ENCODE peak calls at places on chromosomes 1 and 21, in five cellular contexts. V is AG09319, A is breast epithelium, M is adrenal gland, W is ovary. F is an unnamed sample.

GRCh38 chr1:56356376-56356775 is 223.0 kb downstream of the PLPP3 start:
- DNase-seq in M (no peak), W (no peak), V (no peak), A (no peak), F (no peak)

GRCh38 chr1:54407957-54408700 is 1.9 kb upstream of the SSBP3 start:
- DNase-seq in A (peak; percentile 59), W (peak; percentile 51), M (peak; percentile 78), V (no peak), F (no peak)

GRCh38 chr1:4380564-4381168 is 273.7 kb upstream of the AJAP1 start:
- DNase-seq in V (no peak), W (no peak), M (no peak), A (no peak), F (no peak)

GRCh38 chr1:3909615-3910014 is 9.5 kb upstream of the C1orf174 start:
- DNase-seq in M (no peak), A (no peak), V (no peak), W (no peak), F (no peak)

GRCh38 chr1:166924829-166925541 is 48.9 kb upstream of the TADA1 start:
- DNase-seq in A (no peak), W (no peak), M (no peak), V (no peak), F (no peak)

GRCh38 chr1:3463891-3464648 is 9.6 kb downstream of the ARHGEF16 start:
- DNase-seq in W (no peak), A (no peak), M (no peak), V (no peak), F (no peak)

GRCh38 chr1:92476071-92476607 is 10.6 kb downstream of the GFI1 start:
- DNase-seq in V (no peak), A (no peak), W (no peak), M (no peak), F (no peak)

GRCh38 chr1:90317628-90318027 is 322.7 kb downstream of the ZNF326 start:
- DNase-seq in W (no peak), M (no peak), V (no peak), A (no peak), F (no peak)

GRCh38 chr1:95653598-95653997 is 419.6 kb downstream of the RWDD3 start:
- DNase-seq in W (no peak), M (no peak), V (no peak), A (no peak), F (no peak)

GRCh38 chr1:221718391-221719277 is 23.3 kb downstream of the DUSP10 start:
- DNase-seq in W (no peak), V (peak; percentile 86), A (no peak), M (no peak), F (no peak)

GRCh38 chr1:157400766-157401165 is 151.5 kb downstream of the FCRL5 start:
- DNase-seq in V (no peak), M (no peak), W (no peak), A (no peak), F (no peak)

GRCh38 chr1:153032677-153033308 is 1.8 kb downstream of the SPRR1B start:
- DNase-seq in A (no peak), V (no peak), W (no peak), M (no peak), F (no peak)

GRCh38 chr21:8988696-8989095 is 1532.7 kb upstream of the TPTE start:
- DNase-seq in W (no peak), V (no peak), M (no peak), A (no peak), F (no peak)

GRCh38 chr1:66276229-66276628 is 257.7 kb upstream of the SGIP1 start:
- DNase-seq in A (no peak), V (no peak), W (no peak), M (no peak), F (no peak)

DNA sequence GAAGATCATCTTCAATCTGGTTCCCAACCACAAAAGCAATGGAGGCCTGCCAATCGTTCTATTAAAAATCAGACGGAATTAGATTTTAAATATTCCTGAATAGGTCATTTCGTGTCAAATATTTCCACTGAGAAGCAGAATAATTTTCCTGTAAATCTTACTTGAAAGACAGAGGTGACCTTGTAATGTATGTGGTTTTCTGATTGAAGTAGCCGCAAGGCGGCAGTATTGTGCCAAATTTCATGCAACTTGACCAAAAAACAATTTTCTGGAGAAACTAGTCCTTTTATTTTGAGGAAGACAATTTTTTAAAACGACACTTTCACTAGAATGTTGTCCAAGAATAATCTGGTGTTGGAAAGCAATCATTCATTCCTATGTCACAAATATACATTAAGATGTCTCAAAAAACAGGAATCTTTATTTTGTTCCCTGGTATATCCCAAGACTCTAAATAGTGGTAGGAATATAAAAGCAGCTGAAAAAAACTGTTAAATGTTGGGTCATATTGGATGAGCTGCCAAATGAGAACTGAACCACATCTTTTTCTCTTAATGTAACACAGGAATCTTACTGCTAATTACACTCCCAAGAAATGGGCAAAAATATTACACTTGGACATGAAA is 33.6 kb downstream of the SPAG17 start:
- DNase-seq in V (no peak), M (peak; percentile 80), A (peak; percentile 27), W (peak; percentile 25), F (no peak)
- TF ChIP-seq CTCF in V (peak; percentile 81), M (peak; percentile 77), A (peak; percentile 53), W (no peak), F (peak; percentile 84)

GRCh38 chr1:168947039-168947438 is 159.5 kb upstream of the ATP1B1 start:
- DNase-seq in M (no peak), V (no peak), A (no peak), W (no peak), F (no peak)

GRCh38 chr1:168945870-168946269 is 160.6 kb upstream of the ATP1B1 start:
- DNase-seq in W (peak; percentile 30), M (peak; percentile 90), A (no peak), V (no peak), F (no peak)

DNA sequence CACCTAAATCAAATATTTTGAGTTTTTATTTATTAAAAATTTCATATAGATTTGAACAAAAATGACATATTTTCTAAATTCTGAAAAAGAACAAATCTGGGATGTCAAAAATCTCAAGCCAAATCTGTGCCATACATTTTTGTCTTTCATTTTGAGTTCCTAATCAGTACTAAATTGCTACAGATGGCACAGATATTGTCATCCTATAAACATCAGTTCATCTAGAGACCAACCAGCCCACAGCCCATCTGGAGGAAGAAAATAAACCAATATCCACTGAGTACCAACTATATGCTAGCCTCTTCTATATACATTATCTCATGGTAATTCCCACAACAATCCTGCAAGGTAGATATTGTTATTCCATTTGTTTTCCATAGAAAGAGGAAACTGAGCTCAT is 156.8 kb upstream of the ATP1B1 start:
- DNase-seq in A (no peak), V (no peak), W (no peak), M (no peak), F (no peak)
- TF ChIP-seq CTCF in A (no peak), V (no peak), W (no peak), M (no peak), F (no peak)

GRCh38 chr1:17629460-17629859 is 90.0 kb downstream of the ARHGEF10L start:
- DNase-seq in M (no peak), W (no peak), V (no peak), A (no peak), F (no peak)
- TF ChIP-seq CTCF in M (peak; percentile 8), W (no peak), V (peak; percentile 15), A (no peak), F (peak; percentile 27)

GRCh38 chr1:167927075-167927754 is 9.3 kb upstream of the DCAF6 start:
- DNase-seq in A (no peak), V (no peak), W (no peak), M (no peak), F (no peak)

GRCh38 chr1:167928457-167928852 is 8.0 kb upstream of the DCAF6 start:
- DNase-seq in V (no peak), M (no peak), W (no peak), A (no peak), F (no peak)

GRCh38 chr1:167924102-167924501 is 10.2 kb upstream of the ADCY10 start:
- DNase-seq in V (no peak), W (no peak), M (no peak), A (no peak), F (no peak)

GRCh38 chr1:167924553-167925223 is 10.8 kb upstream of the ADCY10 start:
- DNase-seq in M (no peak), A (no peak), V (no peak), W (no peak), F (no peak)

DNA sequence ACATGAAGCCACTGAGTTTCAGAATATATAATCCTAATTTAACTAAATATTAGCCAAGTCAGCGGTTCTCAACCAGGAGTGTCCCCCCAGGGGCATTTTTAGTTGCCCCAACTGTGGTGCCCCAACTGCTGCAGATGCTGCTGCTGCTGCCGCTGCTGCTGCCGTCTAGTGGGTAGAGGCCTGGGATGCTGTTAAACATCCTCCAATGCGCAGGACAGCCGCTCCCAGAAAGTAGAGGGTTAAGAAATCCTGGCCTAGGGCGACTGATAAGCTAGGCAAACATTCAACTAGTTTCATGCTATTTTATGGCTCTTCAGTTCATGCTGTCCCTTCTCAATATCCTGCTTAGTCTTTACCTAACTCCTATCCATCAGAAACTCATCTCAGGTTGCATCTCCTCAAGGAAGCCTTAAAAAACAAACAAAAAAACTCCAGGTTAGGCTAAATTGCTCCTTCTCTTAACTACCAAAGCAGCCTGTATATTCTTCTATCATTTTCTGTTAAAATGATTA is 9.9 kb upstream of the DCAF6 start:
- DNase-seq in W (no peak), A (no peak), V (no peak), M (no peak), F (no peak)
- TF ChIP-seq CTCF in W (no peak), A (no peak), V (no peak), M (no peak), F (no peak)

GRCh38 chr1:231757101-231757404 is 130.5 kb downstream of the DISC1 start:
- DNase-seq in V (no peak), A (no peak), M (no peak), W (no peak), F (no peak)
- TF ChIP-seq CTCF in V (no peak), A (no peak), M (no peak), W (no peak), F (no peak)

GRCh38 chr1:226870026-226870322 is 442 bp upstream of the PSEN2 start:
- DNase-seq in M (no peak), W (no peak), A (no peak), V (no peak), F (no peak)
- TF ChIP-seq CTCF in M (no peak), W (no peak), A (no peak), V (no peak), F (no peak)

GRCh38 chr1:21292991-21293536 is 2.8 kb upstream of the ECE1 start:
- DNase-seq in A (no peak), V (no peak), W (no peak), M (no peak), F (no peak)
- TF ChIP-seq CTCF in A (no peak), V (no peak), W (no peak), M (no peak), F (no peak)

GRCh38 chr1:204513117-204513716 is 3.0 kb upstream of the MDM4 start:
- DNase-seq in W (no peak), V (no peak), M (no peak), A (no peak), F (no peak)
- TF ChIP-seq CTCF in W (no peak), V (no peak), M (no peak), A (no peak), F (no peak)

F was measured in osteocyte.